ENCODE peak calls at places on chromosomes 16 and 17, in seven cellular contexts. A is EL; J is NCI-H345; I is NCI-H1694; G is activated CD4-positive, CD25-positive, alpha-beta regulatory T cell; F is posterior vena cava; E is Daoy. N is an unnamed sample.

GRCh38 chr17:13558588-13558987 is 43.1 kb downstream of the HS3ST3A1 start:
- DNase-seq in A (no peak), J (no peak), I (no peak), G (no peak), F (no peak), E (no peak), N (no peak)

GRCh38 chr17:17952691-17953090 is 19.5 kb downstream of the TOM1L2 start:
- DNase-seq in A (no peak), J (no peak), I (no peak), G (no peak), F (no peak), E (no peak), N (no peak)

GRCh38 chr16:74107795-74108610 is 188.6 kb upstream of the PSMD7 start:
- DNase-seq in A (peak), J (no peak), I (no peak), G (no peak), F (no peak), E (peak), N (peak)

GRCh38 chr16:85526132-85526731 is 86.9 kb upstream of the GSE1 start:
- DNase-seq in A (no peak), J (no peak), I (no peak), G (no peak), F (no peak), E (no peak), N (no peak)

GRCh38 chr16:22050963-22051362 is 41.4 kb upstream of the VWA3A start:
- DNase-seq in A (no peak), J (no peak), I (no peak), G (no peak), F (no peak), E (no peak), N (no peak)

GRCh38 chr17:9566067-9566466 is 9.6 kb downstream of the STX8 start:
- DNase-seq in A (no peak), J (no peak), I (peak), G (no peak), F (no peak), E (no peak), N (no peak)

GRCh38 chr17:68709461-68709860 is 108.3 kb upstream of the FAM20A start:
- DNase-seq in A (no peak), J (no peak), I (no peak), G (no peak), F (no peak), E (no peak), N (no peak)

GRCh38 chr16:70253291-70254094 is 1.8 kb upstream of the EXOSC6 start:
- DNase-seq in A (peak), J (peak), I (no peak), G (no peak), F (no peak), E (no peak), N (peak)

GRCh38 chr16:27230562-27230991 is 27.3 kb downstream of the KDM8 start:
- DNase-seq in A (no peak), J (no peak), I (no peak), G (peak), F (peak), E (no peak), N (peak)

N was measured in NCI-H524.